ENCODE peak calls at places on chromosomes 1 and 21, in six cellular contexts. O is heart right ventricle; P is GM10248; H is CD4-positive, alpha-beta T cell; Z is mesothelial cell of epicardium; N is CD8-positive, alpha-beta T cell. C is an unnamed sample.

GRCh38 chr1:23809751-23810171 is 9.2 kb upstream of the GALE start:
- DNase-seq in O (peak; percentile 62), P (peak; percentile 86), H (peak; percentile 75), Z (no peak), N (peak; percentile 74), C (no peak)

GRCh38 chr21:32771134-32771523 is 426 bp downstream of the PAXBP1 start:
- DNase-seq in O (peak; percentile 51), P (peak; percentile 73), H (peak; percentile 33), Z (peak; percentile 72), N (peak; percentile 31), C (no peak)

GRCh38 chr1:56404561-56405030 is 174.8 kb downstream of the PLPP3 start:
- DNase-seq in O (peak; percentile 77), P (no peak), H (no peak), Z (no peak), N (no peak), C (no peak)

GRCh38 chr1:35324486-35324885 is 56.0 kb downstream of the ZMYM4 start:
- DNase-seq in O (no peak), P (no peak), H (no peak), Z (no peak), N (no peak), C (no peak)

GRCh38 chr21:14838400-14838799 is 226.4 kb downstream of the NRIP1 start:
- DNase-seq in O (no peak), P (no peak), H (no peak), Z (no peak), N (no peak), C (no peak)

GRCh38 chr1:40715660-40716059 is 24.2 kb downstream of the NFYC start:
- DNase-seq in O (no peak), P (no peak), H (no peak), Z (no peak), N (no peak), C (no peak)

GRCh38 chr1:149848811-149849210 is 50.6 kb upstream of the BOLA1 start:
- DNase-seq in O (peak; percentile 0), P (no peak), H (no peak), Z (no peak), N (no peak), C (no peak)

GRCh38 chr1:85463666-85464496 is 1.1 kb downstream of the DDAH1 start:
- DNase-seq in O (no peak), P (no peak), H (no peak), Z (no peak), N (no peak), C (no peak)

GRCh38 chr1:183761871-183762270 is 43.0 kb upstream of the RGL1 start:
- DNase-seq in O (no peak), P (no peak), H (no peak), Z (no peak), N (no peak), C (no peak)

GRCh38 chr1:27872802-27873665 is 690 bp downstream of the THEMIS2 start:
- DNase-seq in O (no peak), P (no peak), H (peak; percentile 28), Z (no peak), N (no peak), C (no peak)

GRCh38 chr1:3697810-3698209 is 45.5 kb downstream of the TP73 start:
- DNase-seq in O (no peak), P (no peak), H (no peak), Z (no peak), N (no peak), C (no peak)

GRCh38 chr1:235259133-235259778 is 68.7 kb downstream of the ARID4B start:
- DNase-seq in O (no peak), P (no peak), H (no peak), Z (no peak), N (no peak), C (no peak)
- TF ChIP-seq CTCF in O (no peak), P (no peak), H (no peak), Z (no peak), N (no peak), C (no peak)

GRCh38 chr1:18139198-18139981 is 31.8 kb downstream of the IGSF21 start:
- DNase-seq in O (no peak), P (no peak), H (no peak), Z (no peak), N (no peak), C (no peak)
- TF ChIP-seq CTCF in O (no peak), P (no peak), H (no peak), Z (no peak), N (no peak), C (no peak)

GRCh38 chr21:46021978-46022544 is 40.5 kb downstream of the COL6A1 start:
- DNase-seq in O (no peak), P (no peak), H (no peak), Z (no peak), N (no peak), C (no peak)
- TF ChIP-seq CTCF in O (no peak), P (no peak), H (no peak), Z (no peak), N (no peak), C (no peak)

GRCh38 chr1:21341517-21342078 is 51.3 kb upstream of the ECE1 start:
- DNase-seq in O (no peak), P (no peak), H (no peak), Z (no peak), N (no peak), C (no peak)
- TF ChIP-seq CTCF in O (no peak), P (no peak), H (no peak), Z (no peak), N (no peak), C (no peak)

DNA sequence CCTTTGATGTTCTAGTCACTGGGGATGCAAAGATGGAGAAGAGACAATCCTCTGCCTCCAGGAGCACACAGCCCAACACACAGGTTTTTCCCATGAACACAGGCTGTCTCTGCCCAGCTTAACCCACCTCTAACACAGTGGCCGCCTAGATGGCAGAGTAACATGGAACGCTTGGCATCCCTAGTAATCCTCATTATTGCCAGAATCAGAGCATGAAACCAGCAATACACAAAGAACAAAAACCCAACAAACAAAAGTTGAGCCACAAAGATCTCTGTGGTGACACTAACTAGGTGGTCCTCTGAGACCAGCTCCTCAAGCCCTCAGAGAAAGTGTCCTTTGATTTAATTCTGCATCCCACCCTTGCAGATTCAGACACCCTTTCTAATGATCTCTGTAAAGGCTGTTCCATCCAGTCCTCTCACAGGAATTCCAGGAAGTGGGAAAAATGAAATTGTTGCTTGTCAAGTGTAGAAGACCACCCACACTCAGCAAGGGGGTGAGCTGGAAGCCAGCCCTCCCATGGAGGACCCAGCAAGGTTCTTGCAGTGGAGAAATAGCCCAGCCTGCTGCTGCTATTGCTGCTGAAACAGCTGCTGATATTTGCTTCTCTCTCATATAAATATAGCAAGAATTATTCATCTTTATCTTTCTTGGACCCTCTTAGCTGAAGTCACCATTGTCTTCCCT is 7.4 kb upstream of the ATP2B4 start:
- DNase-seq in O (no peak), P (no peak), H (no peak), Z (no peak), N (no peak), C (no peak)
- TF ChIP-seq CTCF in O (no peak), P (no peak), H (no peak), Z (no peak), N (no peak), C (no peak)

GRCh38 chr1:109980324-109981127 is 4.0 kb upstream of the AHCYL1 start:
- DNase-seq in O (no peak), P (no peak), H (no peak), Z (no peak), N (no peak), C (no peak)
- TF ChIP-seq CTCF in O (peak; percentile 23), P (peak; percentile 32), H (no peak), Z (no peak), N (no peak), C (no peak)